ENCODE peak calls at places on chromosomes 7 and 10, in ten cellular contexts. One of them, this sample, is unnamed.

GRCh38 chr7:91784469-91784868 is 96.0 kb downstream of the MTERF1 start:
- DNase-seq in NCI-H748 treated with DMSO at 0.1 percent for 48 hours: peak; percentile 6
- DNase-seq in RWPE1: peak; percentile 70
- DNase-seq in DMS153: peak; percentile 66
- DNase-seq in NCI-H1092: peak; percentile 60
- DNase-seq in WTC11: no peak
- DNase-seq in activated CD4-positive, alpha-beta T cell treated with anti-CD3 and anti-CD28 coated beads, Interleukin-2, amount 10 ng/mL, durations not matched to agents 7 days and 5 days: no peak
- DNase-seq in NCI-H1694 treated with DMSO at 0.1 percent for 48 hours: peak; percentile 70
- DNase-seq in GM13977: peak; percentile 10
- DNase-seq in AG08396: peak; percentile 45
- DNase-seq in this sample: peak; percentile 11

GRCh38 chr7:3065724-3066143 is 22.1 kb upstream of the CARD11 start:
- DNase-seq in NCI-H748 treated with DMSO at 0.1 percent for 48 hours: peak; percentile 51
- DNase-seq in RWPE1: peak; percentile 47
- DNase-seq in DMS153: no peak
- DNase-seq in NCI-H1092: no peak
- DNase-seq in WTC11: peak; percentile 81
- DNase-seq in activated CD4-positive, alpha-beta T cell treated with anti-CD3 and anti-CD28 coated beads, Interleukin-2, amount 10 ng/mL, durations not matched to agents 7 days and 5 days: peak; percentile 58
- DNase-seq in NCI-H1694 treated with DMSO at 0.1 percent for 48 hours: no peak
- DNase-seq in GM13977: peak; percentile 56
- DNase-seq in AG08396: no peak
- DNase-seq in this sample: no peak

GRCh38 chr10:104332243-104333036 is 5.8 kb downstream of the ITPRIP start:
- DNase-seq in NCI-H748 treated with DMSO at 0.1 percent for 48 hours: no peak
- DNase-seq in RWPE1: no peak
- DNase-seq in DMS153: no peak
- DNase-seq in NCI-H1092: no peak
- DNase-seq in WTC11: no peak
- DNase-seq in activated CD4-positive, alpha-beta T cell treated with anti-CD3 and anti-CD28 coated beads, Interleukin-2, amount 10 ng/mL, durations not matched to agents 7 days and 5 days: no peak
- DNase-seq in NCI-H1694 treated with DMSO at 0.1 percent for 48 hours: no peak
- DNase-seq in GM13977: no peak
- DNase-seq in AG08396: no peak
- DNase-seq in this sample: no peak

GRCh38 chr7:2063562-2064360 is 169.0 kb downstream of the MAD1L1 start:
- DNase-seq in NCI-H748 treated with DMSO at 0.1 percent for 48 hours: peak; percentile 62
- DNase-seq in RWPE1: peak; percentile 36
- DNase-seq in DMS153: peak; percentile 66
- DNase-seq in NCI-H1092: no peak
- DNase-seq in WTC11: no peak
- DNase-seq in activated CD4-positive, alpha-beta T cell treated with anti-CD3 and anti-CD28 coated beads, Interleukin-2, amount 10 ng/mL, durations not matched to agents 7 days and 5 days: no peak
- DNase-seq in NCI-H1694 treated with DMSO at 0.1 percent for 48 hours: no peak
- DNase-seq in GM13977: no peak
- DNase-seq in AG08396: no peak
- DNase-seq in this sample: no peak

GRCh38 chr10:101008823-101009423 is 9.3 kb downstream of the LZTS2 start:
- DNase-seq in NCI-H748 treated with DMSO at 0.1 percent for 48 hours: no peak
- DNase-seq in RWPE1: no peak
- DNase-seq in DMS153: no peak
- DNase-seq in NCI-H1092: no peak
- DNase-seq in WTC11: no peak
- DNase-seq in activated CD4-positive, alpha-beta T cell treated with anti-CD3 and anti-CD28 coated beads, Interleukin-2, amount 10 ng/mL, durations not matched to agents 7 days and 5 days: no peak
- DNase-seq in NCI-H1694 treated with DMSO at 0.1 percent for 48 hours: no peak
- DNase-seq in GM13977: no peak
- DNase-seq in AG08396: no peak
- DNase-seq in this sample: no peak

GRCh38 chr7:105759670-105760548 is 116.5 kb downstream of the ATXN7L1 start:
- DNase-seq in NCI-H748 treated with DMSO at 0.1 percent for 48 hours: peak; percentile 7
- DNase-seq in RWPE1: peak; percentile 70
- DNase-seq in DMS153: peak; percentile 50
- DNase-seq in NCI-H1092: peak; percentile 53
- DNase-seq in WTC11: peak; percentile 38
- DNase-seq in activated CD4-positive, alpha-beta T cell treated with anti-CD3 and anti-CD28 coated beads, Interleukin-2, amount 10 ng/mL, durations not matched to agents 7 days and 5 days: peak; percentile 19
- DNase-seq in NCI-H1694 treated with DMSO at 0.1 percent for 48 hours: peak; percentile 84
- DNase-seq in GM13977: no peak
- DNase-seq in AG08396: peak; percentile 23
- DNase-seq in this sample: peak; percentile 28

GRCh38 chr10:71217266-71218045 is 5.1 kb downstream of the UNC5B start:
- DNase-seq in NCI-H748 treated with DMSO at 0.1 percent for 48 hours: no peak
- DNase-seq in RWPE1: peak; percentile 67
- DNase-seq in DMS153: peak; percentile 42
- DNase-seq in NCI-H1092: no peak
- DNase-seq in WTC11: peak; percentile 70
- DNase-seq in activated CD4-positive, alpha-beta T cell treated with anti-CD3 and anti-CD28 coated beads, Interleukin-2, amount 10 ng/mL, durations not matched to agents 7 days and 5 days: no peak
- DNase-seq in NCI-H1694 treated with DMSO at 0.1 percent for 48 hours: no peak
- DNase-seq in GM13977: peak; percentile 53
- DNase-seq in AG08396: peak; percentile 48
- DNase-seq in this sample: no peak

GRCh38 chr10:70331160-70331485 is 47.3 kb upstream of the NPFFR1 start:
- DNase-seq in NCI-H748 treated with DMSO at 0.1 percent for 48 hours: no peak
- DNase-seq in RWPE1: no peak
- DNase-seq in DMS153: no peak
- DNase-seq in NCI-H1092: no peak
- DNase-seq in WTC11: no peak
- DNase-seq in activated CD4-positive, alpha-beta T cell treated with anti-CD3 and anti-CD28 coated beads, Interleukin-2, amount 10 ng/mL, durations not matched to agents 7 days and 5 days: no peak
- DNase-seq in NCI-H1694 treated with DMSO at 0.1 percent for 48 hours: no peak
- DNase-seq in GM13977: no peak
- DNase-seq in AG08396: no peak
- DNase-seq in this sample: no peak

GRCh38 chr10:71671983-71672535 is 47.5 kb downstream of the C10orf105 start:
- DNase-seq in NCI-H748 treated with DMSO at 0.1 percent for 48 hours: no peak
- DNase-seq in RWPE1: no peak
- DNase-seq in DMS153: no peak
- DNase-seq in NCI-H1092: no peak
- DNase-seq in WTC11: no peak
- DNase-seq in activated CD4-positive, alpha-beta T cell treated with anti-CD3 and anti-CD28 coated beads, Interleukin-2, amount 10 ng/mL, durations not matched to agents 7 days and 5 days: no peak
- DNase-seq in NCI-H1694 treated with DMSO at 0.1 percent for 48 hours: no peak
- DNase-seq in GM13977: peak; percentile 42
- DNase-seq in AG08396: no peak
- DNase-seq in this sample: no peak

GRCh38 chr10:70828923-70829322 is 13.2 kb downstream of the SGPL1 start:
- DNase-seq in NCI-H748 treated with DMSO at 0.1 percent for 48 hours: no peak
- DNase-seq in RWPE1: no peak
- DNase-seq in DMS153: peak; percentile 64
- DNase-seq in NCI-H1092: no peak
- DNase-seq in WTC11: no peak
- DNase-seq in activated CD4-positive, alpha-beta T cell treated with anti-CD3 and anti-CD28 coated beads, Interleukin-2, amount 10 ng/mL, durations not matched to agents 7 days and 5 days: no peak
- DNase-seq in NCI-H1694 treated with DMSO at 0.1 percent for 48 hours: no peak
- DNase-seq in GM13977: no peak
- DNase-seq in AG08396: no peak
- DNase-seq in this sample: no peak

GRCh38 chr7:27243340-27244163 is 950 bp downstream of the EVX1 start:
- DNase-seq in NCI-H748 treated with DMSO at 0.1 percent for 48 hours: no peak
- DNase-seq in RWPE1: no peak
- DNase-seq in DMS153: no peak
- DNase-seq in NCI-H1092: no peak
- DNase-seq in WTC11: no peak
- DNase-seq in activated CD4-positive, alpha-beta T cell treated with anti-CD3 and anti-CD28 coated beads, Interleukin-2, amount 10 ng/mL, durations not matched to agents 7 days and 5 days: no peak
- DNase-seq in NCI-H1694 treated with DMSO at 0.1 percent for 48 hours: no peak
- DNase-seq in GM13977: peak; percentile 31
- DNase-seq in AG08396: no peak
- DNase-seq in this sample: no peak

GRCh38 chr10:104622598-104623209 is 18.4 kb upstream of the SORCS3 start:
- DNase-seq in NCI-H748 treated with DMSO at 0.1 percent for 48 hours: peak; percentile 2
- DNase-seq in RWPE1: peak; percentile 78
- DNase-seq in DMS153: peak; percentile 5
- DNase-seq in NCI-H1092: no peak
- DNase-seq in WTC11: peak; percentile 68
- DNase-seq in activated CD4-positive, alpha-beta T cell treated with anti-CD3 and anti-CD28 coated beads, Interleukin-2, amount 10 ng/mL, durations not matched to agents 7 days and 5 days: peak; percentile 16
- DNase-seq in NCI-H1694 treated with DMSO at 0.1 percent for 48 hours: no peak
- DNase-seq in GM13977: no peak
- DNase-seq in AG08396: no peak
- DNase-seq in this sample: no peak

GRCh38 chr10:80078448-80079311 is at the start of gene TMEM254:
- DNase-seq in NCI-H748 treated with DMSO at 0.1 percent for 48 hours: peak; percentile 55
- DNase-seq in RWPE1: peak; percentile 89
- DNase-seq in DMS153: peak; percentile 75
- DNase-seq in NCI-H1092: peak; percentile 72
- DNase-seq in WTC11: peak; percentile 85
- DNase-seq in activated CD4-positive, alpha-beta T cell treated with anti-CD3 and anti-CD28 coated beads, Interleukin-2, amount 10 ng/mL, durations not matched to agents 7 days and 5 days: peak; percentile 91
- DNase-seq in NCI-H1694 treated with DMSO at 0.1 percent for 48 hours: peak; percentile 85
- DNase-seq in GM13977: peak; percentile 93
- DNase-seq in AG08396: peak; percentile 96
- DNase-seq in this sample: peak; percentile 41

GRCh38 chr10:12727832-12728215 is 273.7 kb downstream of the CCDC3 start:
- DNase-seq in NCI-H748 treated with DMSO at 0.1 percent for 48 hours: no peak
- DNase-seq in RWPE1: no peak
- DNase-seq in DMS153: no peak
- DNase-seq in NCI-H1092: no peak
- DNase-seq in WTC11: no peak
- DNase-seq in activated CD4-positive, alpha-beta T cell treated with anti-CD3 and anti-CD28 coated beads, Interleukin-2, amount 10 ng/mL, durations not matched to agents 7 days and 5 days: no peak
- DNase-seq in NCI-H1694 treated with DMSO at 0.1 percent for 48 hours: no peak
- DNase-seq in GM13977: no peak
- DNase-seq in AG08396: no peak
- DNase-seq in this sample: no peak

GRCh38 chr7:39069886-39070881 is 92.5 kb downstream of the POU6F2 start:
- DNase-seq in NCI-H748 treated with DMSO at 0.1 percent for 48 hours: no peak
- DNase-seq in RWPE1: no peak
- DNase-seq in DMS153: no peak
- DNase-seq in NCI-H1092: no peak
- DNase-seq in WTC11: no peak
- DNase-seq in activated CD4-positive, alpha-beta T cell treated with anti-CD3 and anti-CD28 coated beads, Interleukin-2, amount 10 ng/mL, durations not matched to agents 7 days and 5 days: no peak
- DNase-seq in NCI-H1694 treated with DMSO at 0.1 percent for 48 hours: no peak
- DNase-seq in GM13977: no peak
- DNase-seq in AG08396: no peak
- DNase-seq in this sample: no peak

GRCh38 chr7:159012353-159013069 is 132.2 kb downstream of the VIPR2 start:
- DNase-seq in NCI-H748 treated with DMSO at 0.1 percent for 48 hours: no peak
- DNase-seq in RWPE1: no peak
- DNase-seq in DMS153: no peak
- DNase-seq in NCI-H1092: no peak
- DNase-seq in WTC11: no peak
- DNase-seq in activated CD4-positive, alpha-beta T cell treated with anti-CD3 and anti-CD28 coated beads, Interleukin-2, amount 10 ng/mL, durations not matched to agents 7 days and 5 days: no peak
- DNase-seq in NCI-H1694 treated with DMSO at 0.1 percent for 48 hours: no peak
- DNase-seq in GM13977: no peak
- DNase-seq in AG08396: no peak
- DNase-seq in this sample: no peak

GRCh38 chr7:30142710-30143109 is 7.9 kb downstream of the MTURN start:
- DNase-seq in NCI-H748 treated with DMSO at 0.1 percent for 48 hours: peak; percentile 39
- DNase-seq in RWPE1: peak; percentile 85
- DNase-seq in DMS153: peak; percentile 59
- DNase-seq in NCI-H1092: no peak
- DNase-seq in WTC11: no peak
- DNase-seq in activated CD4-positive, alpha-beta T cell treated with anti-CD3 and anti-CD28 coated beads, Interleukin-2, amount 10 ng/mL, durations not matched to agents 7 days and 5 days: no peak
- DNase-seq in NCI-H1694 treated with DMSO at 0.1 percent for 48 hours: no peak
- DNase-seq in GM13977: no peak
- DNase-seq in AG08396: peak; percentile 83
- DNase-seq in this sample: peak; percentile 76

GRCh38 chr7:116807011-116807560 is 55.3 kb upstream of the CAPZA2 start:
- DNase-seq in NCI-H748 treated with DMSO at 0.1 percent for 48 hours: no peak
- DNase-seq in RWPE1: no peak
- DNase-seq in DMS153: no peak
- DNase-seq in NCI-H1092: no peak
- DNase-seq in WTC11: no peak
- DNase-seq in activated CD4-positive, alpha-beta T cell treated with anti-CD3 and anti-CD28 coated beads, Interleukin-2, amount 10 ng/mL, durations not matched to agents 7 days and 5 days: no peak
- DNase-seq in NCI-H1694 treated with DMSO at 0.1 percent for 48 hours: no peak
- DNase-seq in GM13977: no peak
- DNase-seq in AG08396: no peak
- DNase-seq in this sample: no peak

GRCh38 chr10:7789390-7789789 is 1.4 kb downstream of the ATP5F1C start:
- DNase-seq in NCI-H748 treated with DMSO at 0.1 percent for 48 hours: no peak
- DNase-seq in RWPE1: peak; percentile 13
- DNase-seq in DMS153: no peak
- DNase-seq in NCI-H1092: peak; percentile 36
- DNase-seq in WTC11: no peak
- DNase-seq in activated CD4-positive, alpha-beta T cell treated with anti-CD3 and anti-CD28 coated beads, Interleukin-2, amount 10 ng/mL, durations not matched to agents 7 days and 5 days: no peak
- DNase-seq in NCI-H1694 treated with DMSO at 0.1 percent for 48 hours: no peak
- DNase-seq in GM13977: no peak
- DNase-seq in AG08396: peak; percentile 28
- DNase-seq in this sample: no peak

GRCh38 chr10:64093946-64094560 is 572.9 kb downstream of the REEP3 start:
- DNase-seq in NCI-H748 treated with DMSO at 0.1 percent for 48 hours: no peak
- DNase-seq in RWPE1: no peak
- DNase-seq in DMS153: no peak
- DNase-seq in NCI-H1092: no peak
- DNase-seq in WTC11: no peak
- DNase-seq in activated CD4-positive, alpha-beta T cell treated with anti-CD3 and anti-CD28 coated beads, Interleukin-2, amount 10 ng/mL, durations not matched to agents 7 days and 5 days: no peak
- DNase-seq in NCI-H1694 treated with DMSO at 0.1 percent for 48 hours: no peak
- DNase-seq in GM13977: no peak
- DNase-seq in AG08396: no peak
- DNase-seq in this sample: no peak

GRCh38 chr10:22460101-22460500 is 114.8 kb downstream of the SPAG6 start:
- DNase-seq in NCI-H748 treated with DMSO at 0.1 percent for 48 hours: no peak
- DNase-seq in RWPE1: no peak
- DNase-seq in DMS153: no peak
- DNase-seq in NCI-H1092: no peak
- DNase-seq in WTC11: no peak
- DNase-seq in activated CD4-positive, alpha-beta T cell treated with anti-CD3 and anti-CD28 coated beads, Interleukin-2, amount 10 ng/mL, durations not matched to agents 7 days and 5 days: no peak
- DNase-seq in NCI-H1694 treated with DMSO at 0.1 percent for 48 hours: no peak
- DNase-seq in GM13977: no peak
- DNase-seq in AG08396: no peak
- DNase-seq in this sample: no peak

GRCh38 chr7:100126239-100126930 is 382 bp upstream of the MBLAC1 start:
- DNase-seq in NCI-H748 treated with DMSO at 0.1 percent for 48 hours: no peak
- DNase-seq in RWPE1: no peak
- DNase-seq in DMS153: no peak
- DNase-seq in NCI-H1092: peak; percentile 27
- DNase-seq in WTC11: no peak
- DNase-seq in activated CD4-positive, alpha-beta T cell treated with anti-CD3 and anti-CD28 coated beads, Interleukin-2, amount 10 ng/mL, durations not matched to agents 7 days and 5 days: no peak
- DNase-seq in NCI-H1694 treated with DMSO at 0.1 percent for 48 hours: no peak
- DNase-seq in GM13977: no peak
- DNase-seq in AG08396: no peak
- DNase-seq in this sample: no peak

GRCh38 chr7:13979671-13980438 is 9.6 kb downstream of the ETV1 start:
- DNase-seq in NCI-H748 treated with DMSO at 0.1 percent for 48 hours: no peak
- DNase-seq in RWPE1: no peak
- DNase-seq in DMS153: no peak
- DNase-seq in NCI-H1092: no peak
- DNase-seq in WTC11: no peak
- DNase-seq in activated CD4-positive, alpha-beta T cell treated with anti-CD3 and anti-CD28 coated beads, Interleukin-2, amount 10 ng/mL, durations not matched to agents 7 days and 5 days: no peak
- DNase-seq in NCI-H1694 treated with DMSO at 0.1 percent for 48 hours: no peak
- DNase-seq in GM13977: no peak
- DNase-seq in AG08396: peak; percentile 16
- DNase-seq in this sample: no peak

GRCh38 chr10:43253461-43254198 is 13.2 kb downstream of the RASGEF1A start:
- DNase-seq in NCI-H748 treated with DMSO at 0.1 percent for 48 hours: no peak
- DNase-seq in RWPE1: no peak
- DNase-seq in DMS153: no peak
- DNase-seq in NCI-H1092: no peak
- DNase-seq in WTC11: no peak
- DNase-seq in activated CD4-positive, alpha-beta T cell treated with anti-CD3 and anti-CD28 coated beads, Interleukin-2, amount 10 ng/mL, durations not matched to agents 7 days and 5 days: no peak
- DNase-seq in NCI-H1694 treated with DMSO at 0.1 percent for 48 hours: no peak
- DNase-seq in GM13977: no peak
- DNase-seq in AG08396: no peak
- DNase-seq in this sample: no peak

GRCh38 chr7:137757146-137757925 is 89.4 kb downstream of the DGKI start:
- DNase-seq in NCI-H748 treated with DMSO at 0.1 percent for 48 hours: no peak
- DNase-seq in RWPE1: no peak
- DNase-seq in DMS153: no peak
- DNase-seq in NCI-H1092: no peak
- DNase-seq in WTC11: no peak
- DNase-seq in activated CD4-positive, alpha-beta T cell treated with anti-CD3 and anti-CD28 coated beads, Interleukin-2, amount 10 ng/mL, durations not matched to agents 7 days and 5 days: no peak
- DNase-seq in NCI-H1694 treated with DMSO at 0.1 percent for 48 hours: no peak
- DNase-seq in GM13977: no peak
- DNase-seq in AG08396: no peak
- DNase-seq in this sample: no peak

GRCh38 chr7:156334636-156335035 is 305.9 kb upstream of the RNF32 start:
- DNase-seq in NCI-H748 treated with DMSO at 0.1 percent for 48 hours: no peak
- DNase-seq in RWPE1: no peak
- DNase-seq in DMS153: no peak
- DNase-seq in NCI-H1092: no peak
- DNase-seq in WTC11: no peak
- DNase-seq in activated CD4-positive, alpha-beta T cell treated with anti-CD3 and anti-CD28 coated beads, Interleukin-2, amount 10 ng/mL, durations not matched to agents 7 days and 5 days: no peak
- DNase-seq in NCI-H1694 treated with DMSO at 0.1 percent for 48 hours: no peak
- DNase-seq in GM13977: no peak
- DNase-seq in AG08396: no peak
- DNase-seq in this sample: no peak

GRCh38 chr7:122310119-122311021 is 5.8 kb upstream of the FEZF1 start:
- DNase-seq in NCI-H748 treated with DMSO at 0.1 percent for 48 hours: no peak
- DNase-seq in RWPE1: no peak
- DNase-seq in DMS153: no peak
- DNase-seq in NCI-H1092: no peak
- DNase-seq in WTC11: peak; percentile 92
- DNase-seq in activated CD4-positive, alpha-beta T cell treated with anti-CD3 and anti-CD28 coated beads, Interleukin-2, amount 10 ng/mL, durations not matched to agents 7 days and 5 days: no peak
- DNase-seq in NCI-H1694 treated with DMSO at 0.1 percent for 48 hours: no peak
- DNase-seq in GM13977: no peak
- DNase-seq in AG08396: no peak
- DNase-seq in this sample: no peak

GRCh38 chr10:87079106-87079836 is 15.4 kb downstream of the GLUD1 start:
- DNase-seq in NCI-H748 treated with DMSO at 0.1 percent for 48 hours: no peak
- DNase-seq in RWPE1: no peak
- DNase-seq in DMS153: no peak
- DNase-seq in NCI-H1092: no peak
- DNase-seq in WTC11: no peak
- DNase-seq in activated CD4-positive, alpha-beta T cell treated with anti-CD3 and anti-CD28 coated beads, Interleukin-2, amount 10 ng/mL, durations not matched to agents 7 days and 5 days: no peak
- DNase-seq in NCI-H1694 treated with DMSO at 0.1 percent for 48 hours: no peak
- DNase-seq in GM13977: no peak
- DNase-seq in AG08396: no peak
- DNase-seq in this sample: no peak

This sample was measured in NCI-H2107.